ENCODE peak calls at places on chromosome X, in nine cellular contexts. Q is keratinocyte; Y is IMR-90; W is AG10803; H is lower leg skin; U is heart left ventricle; F is tibial artery; K is stomach; M is CD8-positive, alpha-beta T cell. E is an unnamed sample.

GRCh38 chrX:26597981-26598380 is 382.0 kb downstream of the MAGEB5 start:
- DNase-seq in M (no peak), H (no peak), F (no peak), Y (peak), K (no peak), W (no peak), Q (no peak), U (no peak), E (no peak)

GRCh38 chrX:129239371-129239770 is 283.9 kb downstream of the SMARCA1 start:
- DNase-seq in H (no peak), Q (no peak), U (no peak), Y (peak), F (no peak), W (peak), M (no peak), K (no peak), E (no peak)

GRCh38 chrX:39654952-39655351 is 442.8 kb downstream of the BCOR start:
- DNase-seq in K (no peak), U (no peak), F (no peak), H (no peak), M (no peak), Q (no peak), Y (no peak), W (no peak), E (no peak)

GRCh38 chrX:150049647-150050046 is 111.4 kb upstream of the EOLA2 start:
- DNase-seq in Q (no peak), H (no peak), M (no peak), W (peak), Y (peak), F (no peak), K (no peak), U (no peak), E (peak)

GRCh38 chrX:148865237-148865636 is 364.8 kb downstream of the AFF2 start:
- DNase-seq in F (no peak), H (no peak), Q (no peak), W (no peak), Y (no peak), M (no peak), U (no peak), K (no peak), E (no peak)

GRCh38 chrX:107398115-107398514 is 51.3 kb upstream of the FRMPD3 start:
- DNase-seq in F (peak), U (peak), M (no peak), Y (no peak), K (no peak), H (no peak), Q (no peak), W (no peak), E (no peak)

GRCh38 chrX:44873415-44874270 is 655 bp downstream of the KDM6A start:
- DNase-seq in Q (no peak), H (peak), F (peak), M (peak), Y (peak), K (peak), U (peak), W (peak), E (peak)

GRCh38 chrX:1493877-1494510 is 41.3 kb upstream of the ASMTL start:
- DNase-seq in F (no peak), M (no peak), W (no peak), Q (no peak), U (no peak), H (no peak), Y (no peak), K (no peak), E (peak)

GRCh38 chrX:115898382-115899001 is 272.1 kb upstream of the AGTR2 start:
- DNase-seq in U (no peak), K (peak), F (no peak), M (no peak), Y (peak), W (no peak), Q (no peak), H (no peak), E (no peak)

GRCh38 chrX:53282313-53282712 is 929 bp upstream of the IQSEC2 start:
- DNase-seq in Y (no peak), K (no peak), H (no peak), Q (no peak), M (no peak), W (no peak), F (no peak), U (no peak), E (no peak)

GRCh38 chrX:28802625-28803024 is 215.4 kb downstream of the IL1RAPL1 start:
- DNase-seq in K (no peak), Q (no peak), F (no peak), Y (no peak), H (no peak), W (no peak), M (no peak), U (no peak), E (no peak)

GRCh38 chrX:136159615-136160025 is 12.3 kb downstream of the FHL1 start:
- DNase-seq in W (peak), H (no peak), U (no peak), M (no peak), K (no peak), F (no peak), Y (no peak), Q (no peak), E (peak)

GRCh38 chrX:120672389-120672788 is 42.5 kb upstream of the C1GALT1C1 start:
- DNase-seq in M (no peak), F (peak), Q (no peak), Y (peak), W (peak), K (peak), U (peak), H (peak), E (peak)

GRCh38 chrX:139202742-139203410 is 327.7 kb upstream of the F9 start:
- DNase-seq in H (no peak), U (no peak), Y (no peak), F (no peak), W (no peak), K (no peak), M (no peak), Q (no peak), E (no peak)

GRCh38 chrX:129780441-129781105 is 824 bp downstream of the SASH3 start:
- DNase-seq in U (no peak), Q (no peak), W (no peak), Y (no peak), F (no peak), M (no peak), K (no peak), H (no peak), E (no peak)

GRCh38 chrX:128728943-128729342 is 676.7 kb upstream of the ACTRT1 start:
- DNase-seq in W (no peak), M (no peak), K (no peak), Y (no peak), H (no peak), U (no peak), Q (no peak), F (no peak), E (no peak)

GRCh38 chrX:1052021-1052420 is 160.4 kb downstream of the CRLF2 start:
- DNase-seq in K (no peak), F (no peak), Y (no peak), U (no peak), Q (no peak), W (no peak), H (no peak), M (no peak), E (no peak)

GRCh38 chrX:71870337-71871098 is 40.1 kb upstream of the NHSL2 start:
- DNase-seq in M (no peak), Y (no peak), F (no peak), H (no peak), U (no peak), Q (no peak), K (no peak), W (no peak), E (peak)

GRCh38 chrX:136768469-136769084 is 12.2 kb downstream of the ARHGEF6 start:
- DNase-seq in Y (peak), U (peak), H (peak), F (peak), K (no peak), Q (no peak), M (no peak), W (peak), E (peak)

GRCh38 chrX:87914726-87915125 is 397.1 kb downstream of the KLHL4 start:
- DNase-seq in F (no peak), W (no peak), H (no peak), M (no peak), Y (no peak), U (no peak), Q (no peak), K (no peak), E (no peak)

GRCh38 chrX:40100537-40101429 is 3.0 kb upstream of the BCOR start:
- DNase-seq in K (no peak), Q (no peak), W (no peak), M (no peak), U (no peak), H (no peak), F (no peak), Y (no peak), E (no peak)

GRCh38 chrX:66255359-66255967 is 91.4 kb downstream of the HEPH start:
- DNase-seq in K (no peak), Q (no peak), H (no peak), W (no peak), M (no peak), Y (no peak), F (no peak), U (no peak), E (no peak)

GRCh38 chrX:39689374-39690104 is 408.2 kb downstream of the BCOR start:
- DNase-seq in H (no peak), F (no peak), U (no peak), Q (no peak), Y (no peak), M (no peak), W (no peak), K (no peak), E (peak)

GRCh38 chrX:11398785-11399184 is 105.6 kb downstream of the AMELX start:
- DNase-seq in Y (peak), M (no peak), K (no peak), W (peak), F (no peak), U (no peak), Q (no peak), H (no peak), E (peak)

GRCh38 chrX:154048398-154048797 is 28.7 kb upstream of the IRAK1 start:
- DNase-seq in K (no peak), M (no peak), F (no peak), Y (no peak), U (no peak), H (no peak), W (no peak), Q (no peak), E (no peak)

GRCh38 chrX:154051210-154051810 is 31.6 kb upstream of the IRAK1 start:
- DNase-seq in Q (no peak), H (peak), K (peak), Y (peak), W (peak), F (peak), M (peak), U (peak), E (peak)

GRCh38 chrX:154047266-154047665 is 27.6 kb upstream of the IRAK1 start:
- DNase-seq in U (no peak), W (no peak), F (no peak), Y (peak), M (no peak), K (no peak), Q (no peak), H (no peak), E (no peak)

GRCh38 chrX:154049209-154050112 is 29.8 kb upstream of the IRAK1 start:
- DNase-seq in M (no peak), U (no peak), Q (no peak), W (no peak), Y (no peak), H (no peak), F (no peak), K (peak), E (no peak)

GRCh38 chrX:154050113-154050495 is 30.4 kb upstream of the IRAK1 start:
- DNase-seq in U (no peak), H (no peak), Y (no peak), M (no peak), Q (no peak), K (no peak), W (no peak), F (no peak), E (peak)
- H3K4me3 ChIP-seq in U (no peak), H (no peak), Y (no peak), M (no peak), Q (no peak), K (no peak), W (no peak), F (no peak), E (no peak)

GRCh38 chrX:18377802-18378201 is 23.3 kb upstream of the SCML2 start:
- DNase-seq in Y (peak), K (peak), M (no peak), W (peak), U (no peak), F (no peak), Q (no peak), H (no peak), E (no peak)
- TF ChIP-seq CTCF in Y (peak), K (no peak), M (peak), W (peak), U (peak), F (peak), Q (peak), H (no peak), E (peak)

DNA sequence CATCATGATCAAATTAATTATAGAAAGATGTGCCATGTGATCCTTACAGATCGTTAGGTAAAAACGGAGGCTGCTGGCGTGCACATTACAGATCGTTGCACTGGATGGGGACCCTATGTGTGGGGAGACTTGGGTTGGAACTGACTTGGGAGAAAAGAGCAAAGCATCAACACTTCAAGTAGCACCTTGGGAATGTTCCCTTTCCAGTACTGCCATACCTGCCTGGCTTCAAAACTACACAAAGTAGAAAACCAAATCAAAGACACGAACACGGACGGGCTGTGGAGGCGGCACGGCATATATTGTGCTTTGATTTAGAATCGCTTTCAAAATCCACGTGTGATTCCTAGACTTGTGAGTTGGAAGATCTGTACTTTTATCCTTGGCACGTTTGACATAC is 898 bp downstream of the CMC4 start:
- DNase-seq in H (no peak), W (no peak), Q (no peak), Y (no peak), F (no peak), M (no peak), U (no peak), K (no peak), E (no peak)
- H3K4me3 ChIP-seq in H (peak), W (peak), Q (peak), Y (peak), F (peak), M (peak), U (peak), K (peak), E (peak)

GRCh38 chrX:75623535-75623934 is 100.7 kb upstream of the ZDHHC15 start:
- DNase-seq in M (no peak), W (no peak), K (no peak), F (no peak), U (no peak), H (no peak), Y (no peak), Q (no peak), E (no peak)
- TF ChIP-seq CTCF in M (no peak), W (no peak), K (no peak), F (peak), U (peak), H (no peak), Y (no peak), Q (no peak), E (no peak)

GRCh38 chrX:41198410-41198809 is 113.2 kb downstream of the USP9X start:
- DNase-seq in Y (no peak), Q (no peak), K (no peak), U (no peak), M (no peak), W (no peak), H (no peak), F (no peak), E (no peak)

GRCh38 chrX:41189156-41189555 is 103.9 kb downstream of the USP9X start:
- DNase-seq in H (no peak), F (no peak), M (no peak), W (no peak), Q (no peak), K (no peak), Y (no peak), U (no peak), E (no peak)

GRCh38 chrX:41192880-41193279 is 107.6 kb downstream of the USP9X start:
- DNase-seq in M (no peak), U (no peak), Q (no peak), W (no peak), Y (no peak), K (no peak), H (no peak), F (no peak), E (no peak)
- H3K4me3 ChIP-seq in M (no peak), U (no peak), Q (no peak), W (no peak), Y (no peak), K (no peak), H (no peak), F (no peak), E (no peak)

GRCh38 chrX:56788717-56789122 is 59.7 kb downstream of the NBDY start:
- DNase-seq in M (no peak), H (no peak), W (no peak), U (no peak), K (peak), Q (no peak), F (no peak), Y (peak), E (no peak)
- TF ChIP-seq CTCF in M (no peak), H (no peak), W (no peak), U (no peak), K (no peak), Q (no peak), F (no peak), Y (peak), E (no peak)

GRCh38 chrX:3697220-3697684 is 16.2 kb downstream of the PRKX start:
- DNase-seq in M (no peak), Q (no peak), K (no peak), W (no peak), F (no peak), H (no peak), Y (no peak), U (no peak), E (no peak)

GRCh38 chrX:3699841-3700381 is 13.5 kb downstream of the PRKX start:
- DNase-seq in K (no peak), H (no peak), W (no peak), M (no peak), U (no peak), Y (no peak), Q (no peak), F (no peak), E (peak)

DNA sequence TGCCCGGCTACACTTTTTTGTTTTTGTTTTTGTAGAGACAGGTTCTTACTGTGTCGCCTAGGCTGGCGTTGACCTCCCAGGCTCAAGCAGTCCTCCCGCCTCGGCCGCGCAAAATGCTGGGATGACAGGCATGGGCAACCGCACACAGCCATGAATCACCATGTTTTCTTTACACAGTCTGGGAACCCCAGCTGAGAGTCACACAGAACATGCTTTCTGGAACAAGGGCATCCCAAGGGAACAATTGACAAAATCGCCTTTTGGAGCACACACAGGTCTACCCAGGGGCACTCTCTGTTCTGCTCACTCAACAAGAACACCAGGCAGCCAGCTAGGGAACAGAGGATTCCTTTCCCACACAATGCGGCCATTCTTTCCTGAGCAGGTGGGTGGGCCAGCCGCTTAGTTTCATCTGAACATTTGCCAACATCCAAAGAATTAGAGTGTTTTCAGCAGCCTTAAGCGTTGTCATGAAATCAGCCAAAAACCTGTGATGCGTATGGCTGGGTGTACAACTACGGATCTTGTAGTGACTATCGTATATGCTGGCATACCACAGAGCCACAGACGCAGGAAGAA is 15.7 kb downstream of the PRKX start:
- DNase-seq in Y (peak), W (peak), Q (no peak), F (peak), U (peak), M (no peak), H (peak), K (no peak), E (no peak)
- H3K4me3 ChIP-seq in Y (no peak), W (no peak), Q (no peak), F (peak), U (peak), M (no peak), H (no peak), K (no peak), E (no peak)

E was measured in foreskin fibroblast.